ENCODE peak calls at places on chromosomes 2 and 18, in four cellular contexts. One of them, this sample, is unnamed.

GRCh38 chr2:223554923-223555322 is 47.2 kb downstream of the SCG2 start:
- DNase-seq in tibial artery: no peak
- DNase-seq in breast epithelium: no peak
- DNase-seq in HFFc6: no peak
- DNase-seq in this sample: no peak

GRCh38 chr2:1714291-1715064 is 29.8 kb downstream of the PXDN start:
- DNase-seq in tibial artery: no peak
- DNase-seq in HFFc6: no peak
- DNase-seq in breast epithelium: no peak
- DNase-seq in this sample: no peak

GRCh38 chr2:232532406-232532805 is 6.4 kb downstream of the CHRND start:
- DNase-seq in breast epithelium: no peak
- DNase-seq in tibial artery: no peak
- DNase-seq in HFFc6: no peak
- DNase-seq in this sample: no peak

GRCh38 chr2:20641123-20641985 is 9.5 kb downstream of the HS1BP3 start:
- DNase-seq in tibial artery: peak
- DNase-seq in breast epithelium: no peak
- DNase-seq in HFFc6: peak
- DNase-seq in this sample: no peak

GRCh38 chr2:20247084-20247483 is 22.2 kb upstream of the SDC1 start:
- DNase-seq in tibial artery: no peak
- DNase-seq in breast epithelium: no peak
- DNase-seq in HFFc6: no peak
- DNase-seq in this sample: no peak

GRCh38 chr2:8574196-8575010 is 107.5 kb upstream of the ID2 start:
- DNase-seq in HFFc6: no peak
- DNase-seq in breast epithelium: no peak
- DNase-seq in tibial artery: no peak
- DNase-seq in this sample: no peak

GRCh38 chr2:107712857-107713256 is 113.8 kb upstream of the RGPD4 start:
- DNase-seq in tibial artery: no peak
- DNase-seq in HFFc6: no peak
- DNase-seq in breast epithelium: no peak
- DNase-seq in this sample: no peak

GRCh38 chr18:48531979-48532378 is 6.9 kb upstream of the CTIF start:
- DNase-seq in tibial artery: no peak
- DNase-seq in HFFc6: no peak
- DNase-seq in breast epithelium: no peak
- DNase-seq in this sample: no peak

GRCh38 chr2:7061436-7061779 is 144.2 kb downstream of the RNF144A start:
- DNase-seq in breast epithelium: no peak
- DNase-seq in tibial artery: no peak
- DNase-seq in HFFc6: no peak
- DNase-seq in this sample: no peak

GRCh38 chr2:133213651-133214050 is 354.6 kb downstream of the NCKAP5 start:
- DNase-seq in HFFc6: no peak
- DNase-seq in breast epithelium: no peak
- DNase-seq in tibial artery: no peak
- DNase-seq in this sample: no peak

GRCh38 chr18:22912835-22913234 is 20.3 kb upstream of the RBBP8 start:
- DNase-seq in tibial artery: no peak
- DNase-seq in HFFc6: no peak
- DNase-seq in breast epithelium: no peak
- DNase-seq in this sample: no peak

GRCh38 chr2:19300961-19301360 is 57.5 kb downstream of the OSR1 start:
- DNase-seq in tibial artery: no peak
- DNase-seq in HFFc6: no peak
- DNase-seq in breast epithelium: no peak
- DNase-seq in this sample: no peak

GRCh38 chr2:221100467-221101089 is 471.5 kb downstream of the EPHA4 start:
- DNase-seq in breast epithelium: no peak
- DNase-seq in HFFc6: no peak
- DNase-seq in tibial artery: no peak
- DNase-seq in this sample: no peak

GRCh38 chr2:80361904-80362303 is 57.4 kb upstream of the LRRTM1 start:
- DNase-seq in breast epithelium: no peak
- DNase-seq in tibial artery: no peak
- DNase-seq in HFFc6: no peak
- DNase-seq in this sample: no peak

GRCh38 chr2:48420512-48421197 is 109.3 kb upstream of the STON1 start:
- DNase-seq in breast epithelium: peak
- DNase-seq in HFFc6: peak
- DNase-seq in tibial artery: peak
- DNase-seq in this sample: peak

GRCh38 chr2:118121101-118121500 is 32.8 kb downstream of the INSIG2 start:
- DNase-seq in breast epithelium: no peak
- DNase-seq in HFFc6: no peak
- DNase-seq in tibial artery: no peak
- DNase-seq in this sample: no peak

GRCh38 chr2:234289789-234290188 is 207.1 kb downstream of the ARL4C start:
- DNase-seq in tibial artery: no peak
- DNase-seq in HFFc6: peak
- DNase-seq in breast epithelium: no peak
- DNase-seq in this sample: no peak

GRCh38 chr18:73007935-73008308 is 140.1 kb upstream of the NETO1 start:
- DNase-seq in breast epithelium: no peak
- DNase-seq in tibial artery: no peak
- DNase-seq in HFFc6: no peak
- DNase-seq in this sample: no peak

GRCh38 chr18:67634631-67635338 is 118.3 kb upstream of the DSEL start:
- DNase-seq in HFFc6: no peak
- DNase-seq in tibial artery: no peak
- DNase-seq in breast epithelium: no peak
- DNase-seq in this sample: no peak

GRCh38 chr2:234451852-234452625 is 44.8 kb downstream of the ARL4C start:
- DNase-seq in HFFc6: peak
- DNase-seq in tibial artery: no peak
- DNase-seq in breast epithelium: no peak
- DNase-seq in this sample: no peak

GRCh38 chr2:169159686-169160085 is 90.3 kb downstream of the DHRS9 start:
- DNase-seq in tibial artery: no peak
- DNase-seq in breast epithelium: no peak
- DNase-seq in HFFc6: no peak
- DNase-seq in this sample: no peak

GRCh38 chr2:233053928-233054774 is 6.0 kb upstream of the INPP5D start:
- DNase-seq in tibial artery: no peak
- DNase-seq in breast epithelium: no peak
- DNase-seq in HFFc6: no peak
- DNase-seq in this sample: peak

GRCh38 chr2:167944825-167945659 is 302.4 kb downstream of the STK39 start:
- DNase-seq in breast epithelium: no peak
- DNase-seq in HFFc6: peak
- DNase-seq in tibial artery: no peak
- DNase-seq in this sample: no peak

GRCh38 chr2:178301595-178302324 is 107.4 kb downstream of the OSBPL6 start:
- DNase-seq in tibial artery: no peak
- DNase-seq in breast epithelium: no peak
- DNase-seq in HFFc6: no peak
- DNase-seq in this sample: no peak

GRCh38 chr2:178304262-178304661 is 110.0 kb downstream of the OSBPL6 start:
- DNase-seq in HFFc6: no peak
- DNase-seq in tibial artery: no peak
- DNase-seq in breast epithelium: no peak
- DNase-seq in this sample: no peak

GRCh38 chr2:178309541-178309940 is 115.2 kb downstream of the OSBPL6 start:
- DNase-seq in tibial artery: no peak
- DNase-seq in HFFc6: no peak
- DNase-seq in breast epithelium: no peak
- DNase-seq in this sample: no peak

GRCh38 chr2:178306351-178307073 is 112.2 kb downstream of the OSBPL6 start:
- DNase-seq in breast epithelium: no peak
- DNase-seq in HFFc6: no peak
- DNase-seq in tibial artery: no peak
- DNase-seq in this sample: peak
- TF ChIP-seq CTCF in breast epithelium: peak
- TF ChIP-seq CTCF in HFFc6: peak
- TF ChIP-seq CTCF in tibial artery: no peak
- TF ChIP-seq CTCF in this sample: peak

DNA sequence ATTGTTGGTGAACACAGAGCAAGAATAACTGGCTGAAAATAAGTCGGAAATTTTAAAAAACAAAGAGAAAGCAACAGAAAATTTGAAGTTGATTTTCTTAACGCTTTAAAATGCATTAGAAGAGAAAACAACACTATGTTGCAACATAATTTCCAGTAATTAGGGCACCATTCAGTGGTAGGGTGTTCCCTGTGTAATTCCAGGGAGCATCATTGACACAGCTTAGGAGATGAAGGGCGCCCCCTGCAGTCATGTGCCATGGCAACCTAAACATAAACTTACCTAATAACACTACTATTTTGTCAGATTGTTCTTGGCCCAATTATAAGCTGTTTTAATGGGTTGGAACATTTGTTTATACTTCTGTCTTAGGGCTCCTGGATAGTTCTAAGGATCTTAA is 99.6 kb downstream of the DTNA start:
- DNase-seq in breast epithelium: no peak
- DNase-seq in HFFc6: peak
- DNase-seq in tibial artery: peak
- DNase-seq in this sample: no peak
- TF ChIP-seq CTCF in breast epithelium: no peak
- TF ChIP-seq CTCF in HFFc6: peak
- TF ChIP-seq CTCF in tibial artery: no peak
- TF ChIP-seq CTCF in this sample: peak

DNA sequence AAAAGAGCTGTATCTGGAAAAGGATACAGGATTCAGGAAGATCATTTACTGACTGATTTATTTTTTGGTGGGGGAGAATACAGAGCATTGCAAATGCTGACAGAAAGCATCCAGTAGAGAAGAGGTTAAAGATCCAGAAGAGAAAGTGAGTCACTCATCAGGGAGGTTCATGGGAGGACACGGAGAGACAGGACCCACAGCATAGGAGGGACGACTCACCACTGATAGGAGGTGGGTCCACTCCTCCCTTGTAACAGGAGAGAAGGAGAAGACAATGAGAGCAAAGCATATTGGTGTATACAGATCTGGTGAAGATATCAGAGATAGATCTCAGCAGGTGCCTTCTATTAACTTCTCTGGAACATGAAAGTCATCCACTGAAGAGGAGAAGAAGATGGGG is 142.4 kb upstream of the AQP4 start:
- DNase-seq in tibial artery: no peak
- DNase-seq in breast epithelium: no peak
- DNase-seq in HFFc6: no peak
- DNase-seq in this sample: no peak
- TF ChIP-seq CTCF in tibial artery: no peak
- TF ChIP-seq CTCF in breast epithelium: no peak
- TF ChIP-seq CTCF in HFFc6: no peak
- TF ChIP-seq CTCF in this sample: no peak

GRCh38 chr2:153163055-153163454 is 315.5 kb downstream of the RPRM start:
- DNase-seq in HFFc6: no peak
- DNase-seq in tibial artery: no peak
- DNase-seq in breast epithelium: no peak
- DNase-seq in this sample: peak
- TF ChIP-seq CTCF in HFFc6: peak
- TF ChIP-seq CTCF in tibial artery: no peak
- TF ChIP-seq CTCF in breast epithelium: no peak
- TF ChIP-seq CTCF in this sample: peak

GRCh38 chr2:62706721-62707516 is 1.4 kb downstream of the EHBP1 start:
- DNase-seq in tibial artery: no peak
- DNase-seq in breast epithelium: no peak
- DNase-seq in HFFc6: no peak
- DNase-seq in this sample: no peak

GRCh38 chr2:62708751-62709150 is 3.2 kb downstream of the EHBP1 start:
- DNase-seq in breast epithelium: no peak
- DNase-seq in tibial artery: no peak
- DNase-seq in HFFc6: no peak
- DNase-seq in this sample: no peak

GRCh38 chr2:62705859-62706720 is 577 bp downstream of the EHBP1 start:
- DNase-seq in breast epithelium: no peak
- DNase-seq in HFFc6: peak
- DNase-seq in tibial artery: peak
- DNase-seq in this sample: peak

GRCh38 chr2:62705007-62705829 is at the start of gene EHBP1:
- DNase-seq in breast epithelium: peak
- DNase-seq in HFFc6: peak
- DNase-seq in tibial artery: peak
- DNase-seq in this sample: peak

DNA sequence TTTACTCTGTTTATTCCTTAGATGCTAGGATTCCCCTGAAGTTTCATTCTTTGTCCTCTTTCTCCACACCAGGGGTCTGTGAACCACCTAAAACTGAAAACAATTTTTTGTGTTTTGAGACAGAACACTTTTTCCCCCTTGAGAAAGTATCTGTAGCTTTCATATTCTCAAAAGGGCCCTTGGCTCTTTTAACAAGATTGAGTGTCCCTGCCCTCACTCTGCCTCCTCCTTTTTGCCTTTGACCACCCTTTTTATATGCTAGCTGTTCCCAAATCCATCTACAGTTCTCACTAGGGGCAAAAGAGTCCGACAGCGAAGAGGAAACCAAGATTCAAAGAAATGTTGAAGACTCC is 883 bp upstream of the EHBP1 start:
- DNase-seq in breast epithelium: no peak
- DNase-seq in tibial artery: no peak
- DNase-seq in HFFc6: no peak
- DNase-seq in this sample: no peak
- TF ChIP-seq CTCF in breast epithelium: no peak
- TF ChIP-seq CTCF in tibial artery: no peak
- TF ChIP-seq CTCF in HFFc6: no peak
- TF ChIP-seq CTCF in this sample: no peak

This sample was measured in neural crest cell.